ENCODE peak calls at places on chromosomes 5 and 9, in five cellular contexts. One of them, this sample, is unnamed. For H3K27me3, the result is how much of the 10 kb centered on the place peaks cover.

GRCh38 chr9:87854563-87854962 is 28.1 kb upstream of the SPATA31E1 start:
- DNase-seq in tibial artery: no peak
- DNase-seq in H7: no peak
- DNase-seq in CD8-positive, alpha-beta T cell: no peak
- DNase-seq in sigmoid colon: no peak
- DNase-seq in this sample: no peak

GRCh38 chr9:4832786-4833579 is 40.2 kb downstream of the RCL1 start:
- DNase-seq in tibial artery: no peak
- DNase-seq in CD8-positive, alpha-beta T cell: no peak
- DNase-seq in H7: no peak
- DNase-seq in sigmoid colon: no peak
- DNase-seq in this sample: no peak

GRCh38 chr9:38393128-38393809 is 767 bp downstream of the ALDH1B1 start:
- DNase-seq in tibial artery: no peak
- DNase-seq in H7: peak
- DNase-seq in sigmoid colon: no peak
- DNase-seq in CD8-positive, alpha-beta T cell: no peak
- DNase-seq in this sample: no peak

GRCh38 chr9:127929044-127929979 is 1.3 kb downstream of the PIP5KL1 start:
- DNase-seq in H7: no peak
- DNase-seq in CD8-positive, alpha-beta T cell: no peak
- DNase-seq in sigmoid colon: no peak
- DNase-seq in tibial artery: no peak
- DNase-seq in this sample: no peak

GRCh38 chr9:128104171-128104618 is 23.3 kb downstream of the PTGES2 start:
- DNase-seq in CD8-positive, alpha-beta T cell: no peak
- DNase-seq in tibial artery: no peak
- DNase-seq in H7: no peak
- DNase-seq in sigmoid colon: no peak
- DNase-seq in this sample: no peak

GRCh38 chr9:97904725-97905124 is 17.6 kb downstream of the TRMO start:
- DNase-seq in tibial artery: no peak
- DNase-seq in sigmoid colon: no peak
- DNase-seq in CD8-positive, alpha-beta T cell: peak
- DNase-seq in H7: no peak
- DNase-seq in this sample: no peak

GRCh38 chr5:6286404-6286803 is 91.9 kb downstream of the MED10 start:
- DNase-seq in sigmoid colon: no peak
- DNase-seq in CD8-positive, alpha-beta T cell: no peak
- DNase-seq in H7: no peak
- DNase-seq in tibial artery: no peak
- DNase-seq in this sample: no peak

GRCh38 chr9:2336055-2336454 is 285.5 kb upstream of the VLDLR start:
- DNase-seq in CD8-positive, alpha-beta T cell: no peak
- DNase-seq in tibial artery: no peak
- DNase-seq in H7: no peak
- DNase-seq in sigmoid colon: no peak
- DNase-seq in this sample: no peak

GRCh38 chr5:35131723-35132122 is 84.0 kb upstream of the AGXT2 start:
- DNase-seq in H7: no peak
- DNase-seq in CD8-positive, alpha-beta T cell: no peak
- DNase-seq in tibial artery: no peak
- DNase-seq in sigmoid colon: no peak
- DNase-seq in this sample: no peak

GRCh38 chr5:146409081-146409671 is 38.0 kb upstream of the TCERG1 start:
- DNase-seq in H7: no peak
- DNase-seq in tibial artery: no peak
- DNase-seq in CD8-positive, alpha-beta T cell: no peak
- DNase-seq in sigmoid colon: no peak
- DNase-seq in this sample: no peak

GRCh38 chr5:130102995-130103394 is 198.7 kb downstream of the CHSY3 start:
- DNase-seq in CD8-positive, alpha-beta T cell: no peak
- DNase-seq in tibial artery: no peak
- DNase-seq in H7: no peak
- DNase-seq in sigmoid colon: no peak
- DNase-seq in this sample: no peak

GRCh38 chr9:121637441-121638222 is 13.8 kb upstream of the DAB2IP start:
- DNase-seq in H7: no peak
- DNase-seq in sigmoid colon: no peak
- DNase-seq in CD8-positive, alpha-beta T cell: no peak
- DNase-seq in tibial artery: no peak
- DNase-seq in this sample: no peak

GRCh38 chr9:122536138-122536537 is 9.0 kb upstream of the OR1N1 start:
- DNase-seq in H7: no peak
- DNase-seq in sigmoid colon: no peak
- DNase-seq in CD8-positive, alpha-beta T cell: no peak
- DNase-seq in tibial artery: no peak
- DNase-seq in this sample: no peak

GRCh38 chr5:94693845-94694370 is 75.4 kb downstream of the SLF1 start:
- DNase-seq in sigmoid colon: no peak
- DNase-seq in CD8-positive, alpha-beta T cell: no peak
- DNase-seq in tibial artery: no peak
- DNase-seq in H7: no peak
- DNase-seq in this sample: no peak

GRCh38 chr9:32251539-32251938 is 132.9 kb upstream of the ACO1 start:
- DNase-seq in H7: peak
- DNase-seq in tibial artery: no peak
- DNase-seq in sigmoid colon: peak
- DNase-seq in CD8-positive, alpha-beta T cell: peak
- DNase-seq in this sample: peak

GRCh38 chr9:18905883-18906649 is 126.9 kb downstream of the SAXO1 start:
- DNase-seq in tibial artery: no peak
- DNase-seq in sigmoid colon: no peak
- DNase-seq in H7: no peak
- DNase-seq in CD8-positive, alpha-beta T cell: no peak
- DNase-seq in this sample: no peak

GRCh38 chr9:133592731-133593409 is 16.3 kb downstream of the FAM163B start:
- DNase-seq in H7: no peak
- DNase-seq in CD8-positive, alpha-beta T cell: no peak
- DNase-seq in sigmoid colon: no peak
- DNase-seq in tibial artery: no peak
- DNase-seq in this sample: no peak

GRCh38 chr5:44945743-44946142 is 137.0 kb downstream of the MRPS30 start:
- DNase-seq in H7: no peak
- DNase-seq in tibial artery: no peak
- DNase-seq in CD8-positive, alpha-beta T cell: no peak
- DNase-seq in sigmoid colon: no peak
- DNase-seq in this sample: no peak

GRCh38 chr9:126805546-126806262 is 864 bp downstream of the ZBTB43 start:
- DNase-seq in sigmoid colon: peak
- DNase-seq in H7: no peak
- DNase-seq in CD8-positive, alpha-beta T cell: peak
- DNase-seq in tibial artery: peak
- DNase-seq in this sample: peak

GRCh38 chr5:138981606-138982005 is 106.5 kb upstream of the LRRTM2 start:
- DNase-seq in tibial artery: no peak
- DNase-seq in H7: no peak
- DNase-seq in sigmoid colon: no peak
- DNase-seq in CD8-positive, alpha-beta T cell: no peak
- DNase-seq in this sample: no peak

GRCh38 chr9:115781361-115781760 is 372.2 kb upstream of the PAPPA start:
- DNase-seq in CD8-positive, alpha-beta T cell: no peak
- DNase-seq in sigmoid colon: no peak
- DNase-seq in H7: no peak
- DNase-seq in tibial artery: no peak
- DNase-seq in this sample: no peak

GRCh38 chr5:98713027-98713426 is 60.4 kb upstream of the RGMB start:
- DNase-seq in H7: no peak
- DNase-seq in CD8-positive, alpha-beta T cell: no peak
- DNase-seq in sigmoid colon: no peak
- DNase-seq in tibial artery: no peak
- DNase-seq in this sample: no peak

DNA sequence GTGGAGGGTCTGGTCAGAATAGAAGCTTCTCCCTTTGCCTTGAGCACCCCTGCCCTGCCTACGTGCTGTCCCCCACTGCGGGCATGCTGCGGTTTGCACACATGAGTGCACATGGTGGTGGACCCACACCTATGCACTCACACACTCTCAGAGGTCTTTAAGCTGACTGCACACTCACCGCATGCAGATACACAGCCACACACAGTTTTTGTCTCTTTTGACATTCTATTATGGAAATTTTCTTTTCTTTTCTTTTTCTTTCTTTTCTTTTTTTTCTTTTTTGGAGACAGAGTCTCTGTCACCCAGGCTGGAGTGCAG is 585 bp upstream of the ARID3C start:
- DNase-seq in H7: peak
- DNase-seq in tibial artery: no peak
- DNase-seq in CD8-positive, alpha-beta T cell: no peak
- DNase-seq in sigmoid colon: no peak
- DNase-seq in this sample: no peak
- H3K27me3 ChIP-seq in H7: half or more
- H3K27me3 ChIP-seq in tibial artery: under half
- H3K27me3 ChIP-seq in CD8-positive, alpha-beta T cell: under half
- H3K27me3 ChIP-seq in sigmoid colon: half or more
- H3K27me3 ChIP-seq in this sample: half or more

GRCh38 chr5:180592176-180592575 is 877 bp upstream of the SCGB3A1 start:
- DNase-seq in tibial artery: no peak
- DNase-seq in CD8-positive, alpha-beta T cell: no peak
- DNase-seq in sigmoid colon: no peak
- DNase-seq in H7: peak
- DNase-seq in this sample: no peak

GRCh38 chr5:180589771-180590542 is 1.3 kb downstream of the SCGB3A1 start:
- DNase-seq in CD8-positive, alpha-beta T cell: no peak
- DNase-seq in H7: peak
- DNase-seq in sigmoid colon: no peak
- DNase-seq in tibial artery: no peak
- DNase-seq in this sample: no peak

GRCh38 chr5:180593446-180594206 is 2.3 kb upstream of the SCGB3A1 start:
- DNase-seq in tibial artery: no peak
- DNase-seq in CD8-positive, alpha-beta T cell: no peak
- DNase-seq in sigmoid colon: peak
- DNase-seq in H7: peak
- DNase-seq in this sample: no peak

GRCh38 chr5:180591249-180591887 is at the start of gene SCGB3A1:
- DNase-seq in CD8-positive, alpha-beta T cell: no peak
- DNase-seq in tibial artery: no peak
- DNase-seq in H7: peak
- DNase-seq in sigmoid colon: peak
- DNase-seq in this sample: no peak

GRCh38 chr5:180590543-180591248 is 603 bp downstream of the SCGB3A1 start:
- DNase-seq in CD8-positive, alpha-beta T cell: no peak
- DNase-seq in tibial artery: no peak
- DNase-seq in H7: peak
- DNase-seq in sigmoid colon: peak
- DNase-seq in this sample: no peak
- H3K4me3 ChIP-seq in CD8-positive, alpha-beta T cell: peak
- H3K4me3 ChIP-seq in tibial artery: peak
- H3K4me3 ChIP-seq in H7: peak
- H3K4me3 ChIP-seq in sigmoid colon: no peak
- H3K4me3 ChIP-seq in this sample: no peak

DNA sequence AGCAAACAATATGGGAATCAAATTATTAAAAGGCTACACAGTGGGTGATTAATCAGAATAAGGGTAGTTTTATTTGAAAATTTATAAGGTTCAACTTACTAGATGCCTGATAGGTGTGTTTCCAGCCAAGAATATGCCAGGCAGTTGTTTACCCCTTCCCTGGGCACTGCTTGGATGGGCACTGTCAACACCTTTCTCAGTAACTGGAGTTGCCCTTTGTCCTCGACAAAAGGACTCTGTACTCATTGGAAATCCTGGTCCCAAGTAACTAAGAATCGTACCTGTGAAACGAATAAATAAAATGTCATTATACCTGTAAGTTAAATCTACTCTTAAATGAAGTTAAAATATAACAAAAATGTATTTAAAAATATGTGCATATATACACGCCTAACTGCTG is 15.0 kb downstream of the ANKRD34B start:
- DNase-seq in sigmoid colon: no peak
- DNase-seq in tibial artery: no peak
- DNase-seq in H7: no peak
- DNase-seq in CD8-positive, alpha-beta T cell: no peak
- DNase-seq in this sample: no peak
- H3K27me3 ChIP-seq in sigmoid colon: under half
- H3K27me3 ChIP-seq in tibial artery: under half
- H3K27me3 ChIP-seq in H7: under half
- H3K27me3 ChIP-seq in CD8-positive, alpha-beta T cell: under half
- H3K27me3 ChIP-seq in this sample: under half

GRCh38 chr5:115995351-115995750 is 33.1 kb downstream of the LVRN start:
- DNase-seq in CD8-positive, alpha-beta T cell: no peak
- DNase-seq in tibial artery: no peak
- DNase-seq in sigmoid colon: no peak
- DNase-seq in H7: no peak
- DNase-seq in this sample: no peak
- H3K4me3 ChIP-seq in CD8-positive, alpha-beta T cell: no peak
- H3K4me3 ChIP-seq in tibial artery: no peak
- H3K4me3 ChIP-seq in sigmoid colon: no peak
- H3K4me3 ChIP-seq in H7: no peak
- H3K4me3 ChIP-seq in this sample: no peak

GRCh38 chr5:172492991-172493390 is 38.7 kb upstream of the SH3PXD2B start:
- DNase-seq in sigmoid colon: peak
- DNase-seq in CD8-positive, alpha-beta T cell: no peak
- DNase-seq in H7: no peak
- DNase-seq in tibial artery: no peak
- DNase-seq in this sample: no peak
- H3K27me3 ChIP-seq in sigmoid colon: under half
- H3K27me3 ChIP-seq in CD8-positive, alpha-beta T cell: under half
- H3K27me3 ChIP-seq in H7: under half
- H3K27me3 ChIP-seq in tibial artery: under half
- H3K27me3 ChIP-seq in this sample: under half

GRCh38 chr9:89498845-89499480 is 1.1 kb upstream of the SEMA4D start:
- DNase-seq in tibial artery: no peak
- DNase-seq in CD8-positive, alpha-beta T cell: peak
- DNase-seq in H7: no peak
- DNase-seq in sigmoid colon: no peak
- DNase-seq in this sample: no peak
- H3K4me3 ChIP-seq in tibial artery: no peak
- H3K4me3 ChIP-seq in CD8-positive, alpha-beta T cell: peak
- H3K4me3 ChIP-seq in H7: no peak
- H3K4me3 ChIP-seq in sigmoid colon: no peak
- H3K4me3 ChIP-seq in this sample: no peak

GRCh38 chr5:73292816-73293459 is 119.9 kb downstream of the TMEM174 start:
- DNase-seq in CD8-positive, alpha-beta T cell: no peak
- DNase-seq in H7: no peak
- DNase-seq in sigmoid colon: no peak
- DNase-seq in tibial artery: no peak
- DNase-seq in this sample: no peak
- H3K27me3 ChIP-seq in CD8-positive, alpha-beta T cell: under half
- H3K27me3 ChIP-seq in H7: under half
- H3K27me3 ChIP-seq in sigmoid colon: under half
- H3K27me3 ChIP-seq in tibial artery: under half
- H3K27me3 ChIP-seq in this sample: under half

This sample was measured in HAP-1.